ENCODE peak calls at places on chromosomes 13 and 19, in nine cellular contexts. K is PC-3, X is IMR-90, N is RWPE1, J is psoas muscle, A is A549, Z is neuronal stem cell, T is thoracic aorta, I is colonic mucosa. E is an unnamed sample.

GRCh38 chr13:111256458-111256857 is 64.0 kb upstream of the TEX29 start:
- DNase-seq in I (no peak), Z (no peak), T (no peak), X (no peak), K (no peak), J (no peak), A (no peak), N (no peak), E (no peak)

GRCh38 chr13:19665427-19665859 is 32.0 kb downstream of the MPHOSPH8 start:
- DNase-seq in J (no peak), I (no peak), A (no peak), X (no peak), N (no peak), T (no peak), K (no peak), Z (no peak), E (no peak)

GRCh38 chr13:87884874-87885273 is 213.7 kb downstream of the SLITRK5 start:
- DNase-seq in A (no peak), Z (peak; percentile 15), X (peak; percentile 2), J (no peak), T (no peak), K (peak; percentile 29), N (peak; percentile 1), I (no peak), E (no peak)

GRCh38 chr19:10288662-10289166 is 1.0 kb upstream of the ICAM5 start:
- DNase-seq in K (peak; percentile 57), I (peak; percentile 72), X (peak; percentile 40), Z (no peak), J (no peak), T (no peak), A (peak; percentile 75), N (peak; percentile 94), E (no peak)

GRCh38 chr19:55622242-55622969 is 2.0 kb downstream of the ZNF784 start:
- DNase-seq in K (no peak), X (no peak), N (no peak), T (no peak), A (no peak), Z (no peak), J (no peak), I (no peak), E (no peak)

GRCh38 chr19:29860492-29860891 is 48.7 kb downstream of the CCNE1 start:
- DNase-seq in I (no peak), T (no peak), N (no peak), A (peak; percentile 66), J (no peak), X (no peak), K (no peak), Z (no peak), E (no peak)

GRCh38 chr13:66087149-66087780 is 1142.9 kb downstream of the PCDH9 start:
- DNase-seq in J (no peak), A (no peak), T (no peak), Z (no peak), N (no peak), K (no peak), X (peak; percentile 7), I (no peak), E (no peak)

GRCh38 chr19:16229322-16229641 is 31.6 kb downstream of the AP1M1 start:
- DNase-seq in K (no peak), X (no peak), Z (no peak), A (no peak), N (no peak), J (no peak), I (no peak), T (no peak), E (no peak)

GRCh38 chr19:1123381-1123780 is 19.6 kb downstream of the GPX4 start:
- DNase-seq in I (no peak), J (no peak), X (no peak), A (no peak), T (no peak), K (no peak), Z (no peak), N (no peak), E (no peak)

GRCh38 chr19:45716314-45717130 is 14.2 kb downstream of the FBXO46 start:
- DNase-seq in I (peak; percentile 44), K (peak; percentile 44), A (peak; percentile 36), X (no peak), N (peak; percentile 69), T (no peak), J (no peak), Z (no peak), E (peak; percentile 56)

GRCh38 chr13:80339841-80340642 is 884 bp downstream of the SPRY2 start:
- DNase-seq in A (peak; percentile 29), X (peak; percentile 42), K (peak; percentile 30), J (peak; percentile 55), T (no peak), N (peak; percentile 19), I (peak; percentile 67), Z (peak; percentile 17), E (peak; percentile 46)

GRCh38 chr13:101579291-101579802 is 126.9 kb downstream of the ITGBL1 start:
- DNase-seq in I (no peak), N (no peak), T (no peak), Z (no peak), A (peak; percentile 53), J (no peak), X (peak; percentile 60), K (peak; percentile 31), E (no peak)

GRCh38 chr13:33208290-33208990 is 77.1 kb downstream of the STARD13 start:
- DNase-seq in X (no peak), Z (no peak), I (peak; percentile 49), J (no peak), K (no peak), A (no peak), T (no peak), N (peak; percentile 34), E (no peak)

GRCh38 chr13:114194853-114195252 is 15.8 kb downstream of the CFAP97D2 start:
- DNase-seq in I (no peak), Z (no peak), T (no peak), J (no peak), N (no peak), K (no peak), A (no peak), X (no peak), E (no peak)

GRCh38 chr13:46101002-46101401 is 3.8 kb downstream of the CPB2 start:
- DNase-seq in K (no peak), T (no peak), A (no peak), J (no peak), Z (no peak), N (no peak), I (no peak), X (no peak), E (no peak)

GRCh38 chr13:46103037-46103436 is 1.8 kb downstream of the CPB2 start:
- DNase-seq in X (no peak), J (no peak), I (no peak), Z (no peak), A (no peak), K (no peak), N (no peak), T (no peak), E (no peak)

GRCh38 chr13:46097663-46098062 is 7.2 kb downstream of the CPB2 start:
- DNase-seq in A (no peak), X (no peak), J (no peak), T (no peak), K (no peak), Z (no peak), I (no peak), N (no peak), E (no peak)

GRCh38 chr13:46101488-46102289 is 3.1 kb downstream of the CPB2 start:
- DNase-seq in K (no peak), Z (no peak), I (no peak), A (no peak), J (no peak), T (no peak), N (no peak), X (no peak), E (no peak)

GRCh38 chr13:46100191-46100877 is 4.5 kb downstream of the CPB2 start:
- DNase-seq in J (no peak), I (no peak), A (no peak), X (no peak), N (no peak), Z (no peak), T (no peak), K (no peak), E (no peak)
- H3K27ac ChIP-seq in J (no peak overlapping the region), I (no peak overlapping the region), A (no peak overlapping the region), X (no peak overlapping the region), N (no peak overlapping the region), Z (no peak overlapping the region), T (no peak overlapping the region), K (no peak overlapping the region), E (no peak overlapping the region)

GRCh38 chr19:53992815-53993214 is 1.4 kb downstream of the CACNG6 start:
- DNase-seq in X (no peak), A (no peak), K (no peak), T (no peak), N (no peak), Z (no peak), J (no peak), I (no peak), E (no peak)

GRCh38 chr19:53988981-53989380 is 2.5 kb upstream of the CACNG6 start:
- DNase-seq in T (no peak), I (no peak), Z (no peak), X (no peak), K (no peak), A (no peak), N (no peak), J (no peak), E (no peak)

GRCh38 chr19:53992211-53992610 is 774 bp downstream of the CACNG6 start:
- DNase-seq in N (no peak), K (no peak), X (no peak), Z (no peak), I (no peak), J (no peak), A (no peak), T (no peak), E (no peak)

GRCh38 chr19:53991224-53992113 is at the start of gene CACNG6:
- DNase-seq in X (no peak), K (peak; percentile 48), A (peak; percentile 93), J (peak; percentile 67), I (no peak), T (no peak), Z (peak; percentile 43), N (no peak), E (no peak)

GRCh38 chr19:53989600-53990533 is 1.6 kb upstream of the CACNG6 start:
- DNase-seq in J (no peak), K (no peak), T (no peak), I (no peak), A (peak; percentile 93), N (no peak), Z (no peak), X (no peak), E (no peak)
- H3K27ac ChIP-seq in J (peak overlapping the region; percentile 58), K (no peak overlapping the region), T (no peak overlapping the region), I (no peak overlapping the region), A (peak overlapping the region; percentile 97), N (peak overlapping the region; percentile 5), Z (no peak overlapping the region), X (no peak overlapping the region), E (no peak overlapping the region)

DNA sequence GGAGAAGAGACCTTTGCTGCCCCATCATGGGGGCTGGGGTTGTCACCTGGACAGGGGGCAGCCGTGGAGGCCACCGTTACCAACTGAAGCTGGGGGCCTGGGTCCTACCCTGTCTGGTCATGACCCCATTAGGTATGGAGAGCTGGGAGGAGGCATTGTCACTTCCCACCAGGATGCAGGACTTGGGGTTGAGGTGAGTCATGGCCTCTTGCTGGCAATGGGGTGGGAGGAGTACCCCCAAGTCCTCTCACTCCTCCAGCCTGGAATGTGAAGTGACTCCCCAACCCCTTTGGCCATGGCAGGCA is 9.0 kb downstream of the EGLN2 start:
- DNase-seq in N (no peak), I (no peak), A (no peak), J (no peak), X (no peak), Z (no peak), K (no peak), T (no peak), E (no peak)
- H3K27ac ChIP-seq in N (peak overlapping the region; percentile 88), I (peak overlapping the region; percentile 1), A (no peak overlapping the region), J (no peak overlapping the region), X (no peak overlapping the region), Z (no peak overlapping the region), K (no peak overlapping the region), T (no peak overlapping the region), E (no peak overlapping the region)

GRCh38 chr19:7368456-7368855 is 19.7 kb downstream of the ARHGEF18 start:
- DNase-seq in A (no peak), N (no peak), T (no peak), Z (no peak), X (no peak), I (peak; percentile 27), K (no peak), J (no peak), E (no peak)
- H3K27ac ChIP-seq in A (peak overlapping the region; percentile 43), N (peak overlapping the region; percentile 51), T (no peak overlapping the region), Z (no peak overlapping the region), X (no peak overlapping the region), I (peak overlapping the region; percentile 22), K (no peak overlapping the region), J (no peak overlapping the region), E (no peak overlapping the region)

E was measured in prostate gland.